ENCODE peak calls at places on chromosomes 7 and 10, in four cellular contexts. V is trophoblast cell, F is H1, U is mesendoderm. Z is an unnamed sample. For H3K79me2, the result is how much of the 10 kb centered on the place peaks cover.

GRCh38 chr7:1466524-1467271 is 7.4 kb upstream of the MICALL2 start:
- DNase-seq in V (peak), F (no peak), U (peak), Z (peak)

GRCh38 chr10:133616371-133617130 is 10.0 kb downstream of the FRG2B start:
- DNase-seq in V (no peak), F (no peak), U (no peak), Z (no peak)

GRCh38 chr10:80509403-80510161 is 28.1 kb upstream of the SH2D4B start:
- DNase-seq in V (peak), F (no peak), U (peak), Z (no peak)

GRCh38 chr7:143975617-143976016 is 21.0 kb downstream of the OR2F1 start:
- DNase-seq in V (no peak), F (no peak), U (peak), Z (peak)

GRCh38 chr10:43963379-43963778 is 314.7 kb upstream of the ZNF32 start:
- DNase-seq in V (no peak), F (no peak), U (no peak), Z (no peak)

GRCh38 chr7:30470783-30471182 is 7.8 kb downstream of the NOD1 start:
- DNase-seq in V (no peak), F (no peak), U (no peak), Z (no peak)

GRCh38 chr7:132131196-132131595 is 445.1 kb downstream of the PLXNA4 start:
- DNase-seq in V (no peak), F (no peak), U (no peak), Z (no peak)

GRCh38 chr7:50832744-50833143 is 50.0 kb upstream of the GRB10 start:
- DNase-seq in V (no peak), F (no peak), U (no peak), Z (no peak)

GRCh38 chr7:155734445-155734809 is 77.8 kb downstream of the SHH start:
- DNase-seq in V (no peak), F (no peak), U (no peak), Z (no peak)

GRCh38 chr7:151814400-151814914 is 62.5 kb downstream of the PRKAG2 start:
- DNase-seq in V (no peak), F (no peak), U (peak), Z (peak)

GRCh38 chr7:44573464-44574285 is at the start of gene DDX56:
- DNase-seq in V (peak), F (peak), U (peak), Z (peak)

GRCh38 chr7:80499350-80499955 is 12.4 kb downstream of the GNAT3 start:
- DNase-seq in V (peak), F (peak), U (peak), Z (peak)

GRCh38 chr7:131425992-131426391 is 98.3 kb downstream of the MKLN1 start:
- DNase-seq in V (no peak), F (no peak), U (no peak), Z (no peak)

GRCh38 chr7:19665399-19666008 is 43.3 kb downstream of the POLR1F start:
- DNase-seq in V (peak), F (no peak), U (peak), Z (no peak)

GRCh38 chr7:48139461-48139860 is 31.8 kb upstream of the ABCA13 start:
- DNase-seq in V (peak), F (no peak), U (peak), Z (peak)

GRCh38 chr10:62652114-62652513 is 152.4 kb upstream of the ADO start:
- DNase-seq in V (no peak), F (no peak), U (no peak), Z (no peak)

GRCh38 chr7:44145419-44145968 is 4.4 kb upstream of the MYL7 start:
- DNase-seq in V (no peak), F (no peak), U (peak), Z (peak)

GRCh38 chr10:11557513-11557912 is 53.9 kb downstream of the USP6NL start:
- DNase-seq in V (no peak), F (no peak), U (no peak), Z (no peak)

GRCh38 chr7:45975847-45976484 is 54.9 kb upstream of the IGFBP3 start:
- DNase-seq in V (no peak), F (no peak), U (no peak), Z (no peak)

GRCh38 chr10:64277536-64277935 is 756.3 kb downstream of the REEP3 start:
- DNase-seq in V (no peak), F (no peak), U (no peak), Z (no peak)

GRCh38 chr7:41336981-41337380 is 365.9 kb downstream of the INHBA start:
- DNase-seq in V (peak), F (no peak), U (no peak), Z (no peak)

GRCh38 chr10:103479135-103479534 is at the start of gene CALHM3:
- DNase-seq in V (peak), F (no peak), U (peak), Z (no peak)

GRCh38 chr7:66224171-66224773 is 19.1 kb downstream of the TPST1 start:
- DNase-seq in V (no peak), F (no peak), U (no peak), Z (no peak)

GRCh38 chr10:33290286-33291052 is 44.0 kb downstream of the NRP1 start:
- DNase-seq in V (peak), F (no peak), U (no peak), Z (no peak)

DNA sequence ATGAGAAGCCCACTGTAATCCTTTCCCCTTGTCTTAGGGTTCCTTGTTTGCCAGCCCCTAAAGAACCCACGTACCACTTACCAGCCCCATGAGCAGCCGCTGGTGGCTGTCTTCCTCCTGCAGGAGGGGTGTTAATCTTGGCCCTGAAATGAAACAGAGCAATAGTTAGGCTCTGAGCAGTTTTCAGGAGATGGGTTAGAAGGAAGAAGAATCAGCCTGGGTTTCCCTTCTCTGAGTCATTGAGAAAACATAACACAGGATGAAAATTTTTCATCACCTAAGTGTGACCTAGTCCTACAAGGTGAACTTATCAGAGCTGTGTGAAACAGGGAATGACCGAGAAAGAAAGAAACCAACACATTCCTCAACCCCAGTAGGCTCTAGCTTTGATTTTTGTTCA is 90.0 kb downstream of the GSAP start:
- DNase-seq in V (no peak), F (no peak), U (no peak), Z (no peak)
- H3K18ac ChIP-seq in V (no peak), F (no peak), U (no peak), Z (no peak)

GRCh38 chr10:93437946-93438795 is 44.0 kb downstream of the MYOF start:
- DNase-seq in V (peak), F (no peak), U (peak), Z (peak)
- H3K79me2 ChIP-seq in V (under half), F (under half), U (under half), Z (under half)

GRCh38 chr7:36214608-36215016 is 61.6 kb downstream of the EEPD1 start:
- DNase-seq in V (no peak), F (no peak), U (no peak), Z (peak)
- H3K18ac ChIP-seq in V (no peak), F (no peak), U (no peak), Z (no peak)

DNA sequence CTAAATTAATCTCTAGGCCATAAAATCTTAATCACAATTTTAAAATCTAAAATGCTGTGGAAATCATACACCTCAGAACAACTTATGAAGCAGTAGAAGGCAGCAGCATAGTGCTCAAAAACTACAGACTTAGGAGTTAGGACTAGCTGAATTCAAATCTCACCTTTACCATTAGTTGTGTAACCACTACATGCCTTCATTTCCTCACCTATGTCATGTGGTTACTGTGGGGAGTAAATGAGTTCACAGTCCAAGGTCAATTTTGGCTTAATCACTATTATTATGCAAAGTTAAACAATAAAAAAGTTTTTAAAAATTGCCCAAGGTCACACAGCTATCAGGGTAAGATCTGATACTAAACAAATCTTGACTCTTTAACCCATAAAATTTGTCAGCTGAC is 37.0 kb downstream of the SNX13 start:
- DNase-seq in V (no peak), F (no peak), U (no peak), Z (no peak)
- H3K79me2 ChIP-seq in V (under half), F (half or more), U (under half), Z (under half)

GRCh38 chr7:6589829-6590644 is at the start of gene INTS15:
- DNase-seq in V (peak), F (no peak), U (peak), Z (peak)
- H3K18ac ChIP-seq in V (peak), F (peak), U (peak), Z (no peak)

GRCh38 chr10:129471447-129471846 is 4.4 kb downstream of the MGMT start:
- DNase-seq in V (no peak), F (no peak), U (no peak), Z (no peak)

GRCh38 chr10:129470103-129470851 is 3.2 kb downstream of the MGMT start:
- DNase-seq in V (no peak), F (no peak), U (no peak), Z (no peak)

GRCh38 chr10:129474642-129475041 is 7.6 kb downstream of the MGMT start:
- DNase-seq in V (no peak), F (no peak), U (no peak), Z (no peak)

GRCh38 chr10:129476431-129476830 is 9.4 kb downstream of the MGMT start:
- DNase-seq in V (no peak), F (no peak), U (no peak), Z (no peak)

DNA sequence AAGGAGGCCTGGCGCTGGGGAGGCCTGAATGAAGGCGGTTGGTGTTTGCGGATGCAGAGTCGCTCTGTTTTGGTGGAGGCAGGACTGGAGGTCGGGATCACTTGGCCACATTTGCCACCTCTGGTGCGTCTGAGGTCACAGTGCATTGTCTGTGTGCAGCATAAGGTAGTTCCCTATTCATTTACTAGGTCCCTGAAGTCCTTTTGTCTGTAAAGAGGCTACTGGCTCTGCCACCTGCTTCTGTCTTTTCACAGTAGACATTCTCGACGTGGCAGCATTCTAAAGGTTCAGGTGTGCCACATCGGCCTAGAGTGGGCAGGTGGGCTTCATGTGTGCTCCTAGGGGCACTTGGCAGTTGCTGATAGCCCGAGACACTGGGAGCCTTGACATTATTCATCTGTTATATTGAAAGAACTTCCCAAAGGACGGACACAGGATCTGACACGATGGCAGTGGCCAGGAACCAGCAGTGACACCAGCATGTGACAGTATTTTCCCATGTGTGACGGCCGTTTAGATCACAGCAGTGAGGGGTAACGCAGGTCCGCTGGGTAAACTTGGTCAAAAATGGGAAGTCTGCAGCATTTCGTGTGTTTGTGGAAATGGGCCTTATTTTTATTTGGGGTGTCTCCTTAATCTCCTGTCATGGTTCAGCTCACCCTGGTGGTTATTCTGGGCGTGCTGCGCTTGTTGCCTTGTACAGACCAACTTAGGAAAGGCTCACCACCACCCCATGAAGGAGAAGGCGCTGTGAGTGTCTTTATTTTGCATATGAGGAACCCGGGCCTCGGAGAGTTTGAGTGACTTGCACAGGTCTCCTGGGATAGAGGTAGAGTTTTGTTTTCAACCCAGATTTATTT is 5.9 kb downstream of the MGMT start:
- DNase-seq in V (no peak), F (no peak), U (no peak), Z (no peak)
- H3K79me2 ChIP-seq in V (under half), F (under half), U (under half), Z (under half)

GRCh38 chr10:58436071-58436470 is 50.9 kb downstream of the TFAM start:
- DNase-seq in V (peak), F (no peak), U (peak), Z (no peak)

GRCh38 chr10:58439632-58440364 is 54.6 kb downstream of the TFAM start:
- DNase-seq in V (no peak), F (no peak), U (no peak), Z (no peak)

GRCh38 chr10:58438986-58439385 is 53.8 kb downstream of the TFAM start:
- DNase-seq in V (no peak), F (no peak), U (no peak), Z (no peak)

GRCh38 chr10:58440484-58440883 is 55.3 kb downstream of the TFAM start:
- DNase-seq in V (no peak), F (no peak), U (no peak), Z (no peak)

DNA sequence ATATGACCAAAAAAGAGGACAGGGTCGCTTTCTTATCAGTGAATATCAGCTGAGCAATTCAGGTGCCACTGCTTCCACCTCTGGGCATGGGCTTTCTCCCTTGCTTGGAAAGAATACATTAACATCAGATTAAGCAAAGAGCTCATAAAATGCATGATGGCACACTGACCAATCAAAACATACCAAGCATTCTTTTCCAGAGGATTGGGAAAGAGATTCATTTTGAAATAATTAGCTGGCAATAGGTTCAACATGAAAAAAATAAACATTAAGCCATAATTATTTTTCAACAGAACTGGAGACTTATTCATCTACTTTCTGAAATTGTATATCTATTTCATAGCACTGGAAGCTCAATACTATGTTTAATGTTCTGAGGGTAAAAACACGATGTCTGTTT is 53.1 kb downstream of the TFAM start:
- DNase-seq in V (peak), F (no peak), U (no peak), Z (no peak)
- H3K18ac ChIP-seq in V (no peak), F (no peak), U (no peak), Z (no peak)

GRCh38 chr7:88214456-88214855 is 5.4 kb downstream of the SRI start:
- DNase-seq in V (no peak), F (no peak), U (no peak), Z (no peak)
- H3K79me2 ChIP-seq in V (under half), F (under half), U (under half), Z (under half)

DNA sequence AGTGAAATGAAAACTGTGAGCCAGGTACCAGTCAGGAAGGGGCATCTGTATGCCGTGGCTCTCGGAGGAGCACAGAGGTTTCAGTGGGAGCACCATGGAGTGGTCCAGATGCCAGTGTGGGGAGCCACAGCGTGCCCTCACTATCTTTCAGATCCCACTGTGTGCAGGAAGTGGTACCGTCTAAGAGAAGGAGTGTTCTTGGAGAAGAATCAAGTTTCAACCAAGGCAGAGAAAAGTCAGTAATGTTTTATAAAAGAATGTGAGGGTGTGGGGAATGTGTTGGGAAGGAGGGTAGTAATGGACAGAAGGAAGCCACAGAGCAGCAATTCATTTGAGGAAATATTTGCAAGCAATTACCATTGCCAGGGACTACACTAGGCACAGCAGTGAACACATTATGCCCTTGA is 35.6 kb downstream of the PRKAR2B start:
- DNase-seq in V (no peak), F (no peak), U (no peak), Z (no peak)
- H3K18ac ChIP-seq in V (no peak), F (no peak), U (no peak), Z (no peak)